ENCODE peak calls at places on chromosome 2, in four cellular contexts. Z is neuronal stem cell, T is IMR-90, M is H1. K is an unnamed sample.

GRCh38 chr2:190802133-190802532 is 78.5 kb upstream of the GLS start:
- DNase-seq in Z (peak), T (no peak), M (no peak), K (peak)

GRCh38 chr2:217066510-217067270 is 206.8 kb upstream of the TNP1 start:
- DNase-seq in Z (no peak), T (no peak), M (no peak), K (no peak)

GRCh38 chr2:74695663-74696062 is 41.6 kb downstream of the SEMA4F start:
- DNase-seq in Z (no peak), T (no peak), M (no peak), K (no peak)

GRCh38 chr2:196096982-196097745 is 28.5 kb upstream of the DNAH7 start:
- DNase-seq in Z (no peak), T (no peak), M (no peak), K (peak)

GRCh38 chr2:69642709-69643601 is 584 bp downstream of the AAK1 start:
- DNase-seq in Z (peak), T (peak), M (no peak), K (peak)

GRCh38 chr2:238336151-238336550 is 15.8 kb downstream of the TRAF3IP1 start:
- DNase-seq in Z (no peak), T (no peak), M (no peak), K (no peak)

GRCh38 chr2:27431395-27431794 is 3.0 kb downstream of the NRBP1 start:
- DNase-seq in Z (no peak), T (peak), M (no peak), K (no peak)

GRCh38 chr2:118974103-118974911 is 32.3 kb downstream of the MARCO start:
- DNase-seq in Z (no peak), T (peak), M (no peak), K (no peak)

GRCh38 chr2:202072226-202072625 is 829 bp upstream of the KIAA2012 start:
- DNase-seq in Z (no peak), T (no peak), M (no peak), K (peak)

GRCh38 chr2:119683074-119683716 is 4.2 kb downstream of the TMEM177 start:
- DNase-seq in Z (no peak), T (no peak), M (no peak), K (no peak)

GRCh38 chr2:10524841-10525572 is 76.9 kb upstream of the ODC1 start:
- DNase-seq in Z (no peak), T (no peak), M (no peak), K (no peak)

GRCh38 chr2:135149251-135149650 is 97.2 kb downstream of the RAB3GAP1 start:
- DNase-seq in Z (no peak), T (peak), M (no peak), K (no peak)

GRCh38 chr2:68940369-68940768 is 12.3 kb downstream of the GKN2 start:
- DNase-seq in Z (no peak), T (no peak), M (no peak), K (no peak)

GRCh38 chr2:100982431-100982861 is 19.6 kb upstream of the RPL31 start:
- DNase-seq in Z (no peak), T (no peak), M (no peak), K (peak)

GRCh38 chr2:100986157-100986556 is 15.9 kb upstream of the RPL31 start:
- DNase-seq in Z (no peak), T (no peak), M (no peak), K (no peak)

GRCh38 chr2:100983201-100983600 is 18.9 kb upstream of the RPL31 start:
- DNase-seq in Z (no peak), T (no peak), M (no peak), K (no peak)

GRCh38 chr2:100984892-100985307 is 17.2 kb upstream of the RPL31 start:
- DNase-seq in Z (peak), T (peak), M (peak), K (peak)

DNA sequence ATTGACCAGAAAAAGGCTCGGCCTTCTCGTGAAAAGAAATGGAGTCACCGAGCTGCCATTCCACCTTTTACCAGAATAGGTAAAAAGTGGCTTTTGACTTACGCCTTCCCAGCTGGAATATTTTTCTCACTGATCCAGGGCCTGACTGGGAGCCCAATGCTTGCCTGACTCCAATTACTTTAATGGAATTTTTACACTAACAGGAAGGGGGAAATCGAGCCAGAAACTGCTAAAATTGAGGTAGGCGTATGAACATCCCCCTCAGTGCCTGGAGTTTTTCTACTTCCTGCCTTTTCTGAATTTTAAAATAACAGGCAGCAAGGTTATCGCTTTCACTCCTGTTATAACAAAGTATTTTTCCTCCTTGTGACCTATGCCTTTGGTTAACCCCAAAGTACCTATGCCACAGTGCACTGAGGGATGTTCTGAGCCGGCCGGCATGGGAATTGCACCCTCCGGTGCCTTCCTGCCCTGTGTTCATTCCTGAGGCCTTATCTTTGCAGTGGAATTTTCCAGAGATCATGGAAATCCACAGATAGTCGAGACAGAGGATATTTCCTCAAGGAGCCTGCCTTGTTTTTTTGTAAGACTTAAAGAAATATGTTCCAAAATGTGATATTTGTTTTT is 18.3 kb upstream of the RPL31 start:
- DNase-seq in Z (no peak), T (no peak), M (no peak), K (no peak)
- H4K8ac ChIP-seq in Z (no peak), T (no peak), M (no peak), K (no peak)

GRCh38 chr2:46958431-46959017 is 42.9 kb upstream of the MCFD2 start:
- DNase-seq in Z (no peak), T (no peak), M (no peak), K (no peak)

GRCh38 chr2:46952171-46952570 is 36.6 kb upstream of the MCFD2 start:
- DNase-seq in Z (no peak), T (no peak), M (no peak), K (no peak)

GRCh38 chr2:46954951-46955571 is 39.5 kb upstream of the MCFD2 start:
- DNase-seq in Z (peak), T (peak), M (no peak), K (peak)

GRCh38 chr2:46956981-46957531 is 41.5 kb upstream of the MCFD2 start:
- DNase-seq in Z (no peak), T (no peak), M (no peak), K (no peak)

DNA sequence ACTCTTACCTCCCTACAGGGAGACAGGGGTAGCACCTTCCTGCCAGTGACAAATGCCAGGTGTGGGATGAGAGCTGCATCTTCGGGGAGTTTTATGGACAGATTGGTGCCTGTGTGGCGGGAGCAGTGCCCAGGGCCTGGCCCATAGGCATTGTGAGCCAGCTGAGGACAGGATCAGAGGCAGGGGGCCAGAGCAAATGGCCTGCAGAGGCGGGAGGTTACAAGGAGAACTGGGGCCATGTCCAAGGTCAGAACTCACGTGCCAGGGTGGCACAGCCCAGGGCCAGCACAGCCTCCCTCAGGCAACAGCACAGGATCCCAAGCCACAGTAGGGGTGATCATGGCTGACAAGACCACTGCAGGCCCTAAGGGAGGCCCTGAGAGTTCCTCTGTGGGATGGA is 40.2 kb upstream of the MCFD2 start:
- DNase-seq in Z (no peak), T (no peak), M (no peak), K (no peak)
- H3K14ac ChIP-seq in Z (peak), T (peak), M (no peak), K (no peak)

DNA sequence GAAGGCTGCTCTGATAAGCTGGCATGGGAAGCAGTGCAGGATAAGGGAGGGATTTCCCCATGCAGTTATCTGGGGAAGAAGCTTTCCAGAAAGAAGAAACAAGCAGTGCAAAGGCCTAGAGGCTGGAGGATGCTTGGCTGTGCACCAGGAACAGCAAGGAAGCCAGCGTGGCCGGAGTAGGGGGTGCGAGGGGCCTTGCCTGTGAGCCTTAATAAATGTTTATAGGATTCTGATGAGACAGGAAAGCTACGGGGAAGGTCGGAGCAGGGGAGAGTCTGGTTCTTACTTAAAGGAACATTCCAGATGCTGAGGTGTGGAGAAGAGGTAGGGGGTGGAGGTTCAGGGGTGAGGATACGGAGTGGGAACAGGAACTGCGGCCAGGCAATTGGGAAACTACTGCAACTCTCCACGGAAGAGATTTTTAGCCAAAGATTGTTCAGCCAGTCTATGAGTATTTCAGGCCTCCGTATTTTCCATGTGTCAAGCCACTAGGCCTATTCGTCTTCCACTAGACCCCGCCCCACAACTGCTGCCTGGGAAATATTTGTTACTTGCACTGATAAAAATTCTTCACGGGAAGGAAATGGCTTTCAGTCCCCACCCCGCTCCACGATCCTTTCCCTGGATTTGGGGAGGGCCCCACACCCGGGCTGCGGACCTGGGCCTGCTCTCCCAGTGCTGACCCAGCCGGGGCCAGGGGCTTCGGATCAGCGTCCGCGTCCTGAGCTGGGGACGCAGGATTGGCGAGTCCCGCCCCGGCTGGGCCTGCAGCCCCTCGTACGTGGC is 516 bp downstream of the EIF2AK2 start:
- DNase-seq in Z (no peak), T (peak), M (no peak), K (peak)
- H4K8ac ChIP-seq in Z (no peak), T (peak), M (peak), K (no peak)

GRCh38 chr2:226791056-226791486 is 8.5 kb downstream of the IRS1 start:
- DNase-seq in Z (no peak), T (peak), M (no peak), K (peak)
- H3K14ac ChIP-seq in Z (no peak), T (peak), M (no peak), K (peak)

GRCh38 chr2:86042256-86043168 is 63.2 kb downstream of the POLR1A start:
- DNase-seq in Z (no peak), T (no peak), M (no peak), K (peak)

GRCh38 chr2:86037795-86038192 is 67.9 kb downstream of the POLR1A start:
- DNase-seq in Z (no peak), T (no peak), M (no peak), K (no peak)

GRCh38 chr2:86038291-86039081 is 67.2 kb downstream of the POLR1A start:
- DNase-seq in Z (no peak), T (no peak), M (no peak), K (no peak)

GRCh38 chr2:86039178-86039962 is 66.3 kb downstream of the POLR1A start:
- DNase-seq in Z (no peak), T (no peak), M (no peak), K (peak)

GRCh38 chr2:86039963-86040655 is 65.6 kb downstream of the POLR1A start:
- DNase-seq in Z (no peak), T (no peak), M (no peak), K (peak)
- H4K8ac ChIP-seq in Z (no peak), T (no peak), M (no peak), K (no peak)

DNA sequence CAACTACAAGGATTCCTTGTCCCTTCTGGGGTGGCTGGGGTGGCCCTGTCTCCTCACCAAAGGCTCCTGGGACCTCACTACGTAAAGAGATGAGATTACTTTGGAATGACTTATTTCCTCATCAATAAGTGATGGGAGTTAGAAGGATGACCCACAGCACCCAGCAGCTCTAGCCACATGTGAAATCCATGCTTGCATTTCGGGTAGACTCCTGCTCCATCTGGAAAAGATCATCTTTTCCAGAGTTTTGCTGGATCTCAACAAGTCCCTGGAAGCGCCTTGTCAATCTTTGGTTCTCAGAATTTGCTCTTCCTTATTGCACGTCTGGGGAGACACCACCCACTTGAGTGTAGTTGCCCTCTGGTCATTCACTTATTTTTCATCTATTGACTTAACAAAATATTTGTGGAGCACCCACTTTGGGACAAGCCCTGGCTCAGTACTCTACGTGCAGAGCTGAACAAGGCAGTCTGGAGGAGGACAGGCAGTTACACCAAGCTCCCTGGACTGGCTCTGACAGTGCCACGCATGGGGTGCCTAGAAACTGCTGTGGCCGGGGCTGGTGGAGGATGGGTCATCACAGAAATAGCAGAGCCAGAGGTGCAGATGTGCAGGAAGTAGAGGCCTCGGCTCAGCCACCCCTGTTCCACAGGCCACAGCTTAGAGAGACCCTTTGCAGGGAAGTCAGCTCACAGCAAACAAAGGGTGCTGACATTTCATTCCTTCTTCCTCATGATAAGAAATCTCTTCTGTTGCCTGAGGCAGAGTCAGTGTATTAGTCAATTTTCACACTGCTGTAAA is 143.4 kb downstream of the SEPTIN10 start:
- DNase-seq in Z (no peak), T (peak), M (no peak), K (no peak)
- H3K14ac ChIP-seq in Z (no peak), T (peak), M (no peak), K (no peak)

DNA sequence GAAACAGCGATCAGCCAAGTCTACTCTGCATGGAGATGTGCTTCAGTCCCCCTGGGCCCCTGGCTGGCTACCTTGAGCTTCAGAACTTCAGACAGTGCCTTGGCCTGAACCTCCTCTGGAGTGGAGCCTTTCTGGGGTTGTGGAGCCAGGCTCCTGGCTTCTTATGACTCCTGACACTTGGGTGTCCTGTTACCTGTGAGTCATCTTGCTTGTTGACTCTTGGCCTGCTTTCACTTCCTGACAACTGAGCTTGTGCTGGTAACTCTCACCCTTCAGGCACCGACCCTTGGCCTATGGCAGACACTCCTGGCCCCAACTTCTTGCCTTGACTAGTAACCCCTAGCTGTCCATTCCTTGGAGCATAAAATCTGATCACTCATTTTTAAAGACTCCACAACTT is 46.5 kb upstream of the VIT start:
- DNase-seq in Z (no peak), T (peak), M (no peak), K (peak)
- H4K8ac ChIP-seq in Z (no peak), T (no peak), M (no peak), K (no peak)

GRCh38 chr2:167292430-167293171 is 404.3 kb downstream of the XIRP2 start:
- DNase-seq in Z (peak), T (peak), M (peak), K (peak)
- H3K14ac ChIP-seq in Z (peak), T (no peak), M (no peak), K (peak)

K was measured in H9.